ENCODE peak calls at places on chromosomes 13 and 19, in five cellular contexts. Z is stomach, W is HepG2, Y is HL-60, A is GM23338. N is an unnamed sample.

GRCh38 chr13:71758823-71759222 is 108.2 kb downstream of the DACH1 start:
- DNase-seq in Z (no peak), W (no peak), Y (no peak), A (peak; percentile 17), N (no peak)

GRCh38 chr13:42544246-42544915 is 29.6 kb upstream of the TNFSF11 start:
- DNase-seq in Z (no peak), W (no peak), Y (no peak), A (no peak), N (no peak)

GRCh38 chr19:17183858-17184271 is 31.3 kb upstream of the USE1 start:
- DNase-seq in Z (no peak), W (no peak), Y (no peak), A (no peak), N (no peak)

GRCh38 chr13:36323951-36324566 is 22.1 kb downstream of the SPART start:
- DNase-seq in Z (no peak), W (peak; percentile 29), Y (no peak), A (no peak), N (no peak)

GRCh38 chr13:43769552-43769951 is 17.2 kb downstream of the ENOX1 start:
- DNase-seq in Z (no peak), W (no peak), Y (no peak), A (no peak), N (no peak)

GRCh38 chr13:84393981-84394625 is 511.8 kb upstream of the SLITRK1 start:
- DNase-seq in Z (no peak), W (no peak), Y (no peak), A (no peak), N (no peak)

GRCh38 chr13:98385591-98385990 is 191.3 kb downstream of the STK24 start:
- DNase-seq in Z (no peak), W (no peak), Y (no peak), A (no peak), N (no peak)

GRCh38 chr13:26983533-26984315 is 187.9 kb downstream of the USP12 start:
- DNase-seq in Z (no peak), W (no peak), Y (no peak), A (no peak), N (no peak)

GRCh38 chr19:55674459-55674840 is 576 bp upstream of the EPN1 start:
- DNase-seq in Z (no peak), W (no peak), Y (no peak), A (no peak), N (no peak)

GRCh38 chr19:55674841-55675660 is at the start of gene EPN1:
- DNase-seq in Z (peak; percentile 98), W (peak; percentile 91), Y (peak; percentile 97), A (peak; percentile 99), N (peak; percentile 99)

GRCh38 chr19:55673465-55673864 is 1.6 kb upstream of the EPN1 start:
- DNase-seq in Z (no peak), W (no peak), Y (no peak), A (no peak), N (no peak)

GRCh38 chr19:55672418-55672817 is 2.6 kb upstream of the EPN1 start:
- DNase-seq in Z (no peak), W (no peak), Y (no peak), A (no peak), N (no peak)

GRCh38 chr19:55673889-55674288 is 1.1 kb upstream of the EPN1 start:
- DNase-seq in Z (no peak), W (no peak), Y (no peak), A (no peak), N (no peak)
- TF ChIP-seq POLR2AphosphoS5 in Z (no peak), W (no peak), Y (no peak), A (no peak), N (no peak)

DNA sequence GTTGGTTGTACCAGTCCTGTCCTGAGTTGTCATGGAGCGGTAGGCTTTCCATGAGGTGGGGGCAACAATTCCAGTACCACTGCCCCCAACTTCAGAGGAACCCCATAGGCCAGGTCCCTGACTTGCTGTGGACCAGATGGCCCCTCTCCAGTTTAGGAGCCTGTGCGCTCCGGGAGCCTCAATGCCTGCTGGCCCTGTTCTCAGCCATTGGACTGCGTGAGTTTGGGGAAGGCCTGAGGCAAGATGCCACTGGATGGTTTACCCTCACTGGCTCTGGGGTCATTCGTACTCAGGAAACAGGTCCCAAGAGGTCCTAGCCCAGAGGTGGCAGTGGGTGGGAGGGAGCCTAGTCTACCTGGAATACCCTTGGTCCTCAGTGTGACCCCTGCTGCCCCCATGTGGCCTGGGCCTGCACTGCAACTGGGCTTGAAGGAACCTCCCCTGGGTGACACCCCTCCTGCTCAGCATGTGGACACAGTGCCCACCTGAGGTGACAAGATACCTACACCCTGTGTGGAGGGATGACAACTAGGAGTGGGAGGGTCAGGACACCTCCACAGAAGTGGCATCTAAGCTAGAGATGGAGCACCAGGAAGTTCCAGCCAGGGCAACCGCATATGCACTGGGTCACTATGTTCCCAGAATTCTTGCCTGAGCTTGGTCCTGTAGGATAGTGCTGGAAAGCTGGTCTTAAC is 6.0 kb upstream of the PRR19 start:
- DNase-seq in Z (peak; percentile 87), W (peak; percentile 74), Y (peak; percentile 73), A (peak; percentile 91), N (peak; percentile 87)
- TF ChIP-seq POLR2AphosphoS5 in Z (peak; percentile 62), W (peak; percentile 55), Y (peak; percentile 47), A (peak; percentile 78), N (peak; percentile 43)

GRCh38 chr13:30736921-30737320 is 1.6 kb downstream of the ALOX5AP start:
- DNase-seq in Z (no peak), W (no peak), Y (no peak), A (no peak), N (no peak)

GRCh38 chr13:30738946-30739528 is 3.7 kb downstream of the ALOX5AP start:
- DNase-seq in Z (no peak), W (no peak), Y (no peak), A (no peak), N (no peak)

GRCh38 chr13:30738526-30738925 is 3.2 kb downstream of the ALOX5AP start:
- DNase-seq in Z (no peak), W (no peak), Y (no peak), A (no peak), N (no peak)

GRCh38 chr13:30736461-30736860 is 1.1 kb downstream of the ALOX5AP start:
- DNase-seq in Z (no peak), W (no peak), Y (no peak), A (no peak), N (no peak)

DNA sequence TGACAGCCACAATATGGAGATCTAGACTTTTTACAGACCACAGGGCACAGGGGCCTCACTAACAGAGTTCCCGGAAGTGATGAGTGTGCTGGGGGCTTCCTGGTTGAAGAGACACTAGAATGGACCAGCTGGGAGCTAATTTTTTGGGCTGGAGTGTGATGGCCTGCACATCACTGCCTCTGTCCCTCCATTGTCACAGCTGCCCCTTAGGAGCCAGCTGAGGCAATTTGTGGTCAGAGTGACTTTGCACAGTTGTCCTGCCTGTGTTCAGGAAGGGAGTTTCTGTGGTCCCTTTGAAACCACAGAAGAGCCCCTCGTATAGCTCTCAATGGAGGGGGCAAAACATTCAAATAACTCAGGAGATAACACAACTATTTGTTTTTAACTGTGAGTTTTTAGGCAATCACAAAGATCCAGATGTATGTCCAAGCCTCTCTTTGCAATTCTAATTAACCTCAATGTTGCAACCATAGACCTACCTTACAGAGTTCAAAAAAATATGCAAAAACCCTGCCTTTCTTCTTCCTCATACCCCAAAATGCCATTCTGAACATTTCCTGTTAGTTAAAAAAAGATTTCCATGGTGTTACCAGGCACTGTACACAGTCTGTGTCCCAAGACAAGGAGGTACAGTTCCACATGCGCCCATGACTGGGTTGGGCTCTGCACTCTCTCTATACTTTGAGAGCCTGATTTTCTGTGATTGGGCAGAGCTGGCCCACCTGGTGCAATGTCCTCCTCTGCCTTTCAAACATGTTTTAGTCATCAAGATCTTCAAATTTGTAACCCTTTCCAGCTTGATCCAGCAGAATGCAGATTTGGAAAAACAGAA is 2.4 kb downstream of the ALOX5AP start:
- DNase-seq in Z (no peak), W (no peak), Y (peak; percentile 88), A (no peak), N (no peak)
- TF ChIP-seq POLR2AphosphoS5 in Z (no peak), W (no peak), Y (peak; percentile 94), A (no peak), N (no peak)

GRCh38 chr19:8684001-8684902 is 14.3 kb downstream of the ACTL9 start:
- DNase-seq in Z (no peak), W (no peak), Y (no peak), A (no peak), N (no peak)

GRCh38 chr19:8682472-8682871 is 16.1 kb downstream of the ACTL9 start:
- DNase-seq in Z (no peak), W (no peak), Y (no peak), A (no peak), N (no peak)

GRCh38 chr19:8682931-8683330 is 15.7 kb downstream of the ACTL9 start:
- DNase-seq in Z (no peak), W (no peak), Y (no peak), A (no peak), N (no peak)

GRCh38 chr19:8680676-8681344 is 17.8 kb downstream of the ACTL9 start:
- DNase-seq in Z (no peak), W (no peak), Y (no peak), A (no peak), N (no peak)

DNA sequence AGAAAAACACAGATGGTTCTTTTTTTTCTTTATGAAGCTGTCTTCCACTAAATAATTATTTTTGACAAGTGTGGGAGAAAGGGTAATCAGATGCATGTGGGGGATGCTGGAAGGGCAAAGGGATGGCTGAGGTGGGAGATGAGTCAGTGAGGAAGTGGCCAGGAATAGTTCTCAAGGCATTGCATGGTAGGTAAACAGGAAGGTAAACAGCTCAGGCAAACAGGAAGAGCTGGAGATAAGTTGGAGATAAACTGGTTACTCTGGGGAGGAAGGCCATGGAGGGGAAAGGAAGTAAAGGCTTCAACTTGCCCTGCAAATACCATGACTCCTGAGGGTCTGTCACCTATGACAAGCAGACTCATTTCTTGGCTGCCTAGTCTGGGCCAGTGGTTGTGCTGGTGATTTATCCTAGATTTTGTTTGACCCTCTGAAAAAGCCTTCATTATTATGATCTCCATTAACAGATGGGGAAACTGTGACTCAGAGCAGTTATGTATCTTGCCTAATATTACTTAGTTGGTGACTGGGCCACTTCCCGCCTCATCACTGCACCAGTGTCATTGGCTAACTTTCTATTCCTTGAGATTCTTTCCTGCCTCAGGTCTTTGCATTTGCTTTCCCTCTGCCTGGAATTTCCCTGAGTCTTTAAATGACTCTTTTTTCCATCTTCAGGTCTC is 17.1 kb downstream of the ACTL9 start:
- DNase-seq in Z (no peak), W (no peak), Y (no peak), A (no peak), N (no peak)
- TF ChIP-seq POLR2AphosphoS5 in Z (no peak), W (no peak), Y (no peak), A (no peak), N (no peak)

GRCh38 chr19:44207126-44207803 is 5.1 kb upstream of the ZNF227 start:
- DNase-seq in Z (peak; percentile 87), W (peak; percentile 94), Y (peak; percentile 95), A (peak; percentile 98), N (peak; percentile 52)
- TF ChIP-seq POLR2AphosphoS5 in Z (peak; percentile 90), W (peak; percentile 78), Y (peak; percentile 32), A (peak; percentile 55), N (peak; percentile 49)